ENCODE peak calls at places on chromosome 19, in eight cellular contexts. N is neuronal stem cell, O is thoracic aorta, D is A549, X is pancreas, K is astrocyte of the spinal cord, Z is HepG2, Y is fibroblast of the aortic adventitia. M is an unnamed sample.

GRCh38 chr19:51294977-51295375 is 16.5 kb upstream of the IGLON5 start:
- DNase-seq in X (no peak), D (no peak), Z (no peak), K (no peak), O (no peak), N (no peak), Y (no peak), M (no peak)

GRCh38 chr19:10419646-10420443 is 493 bp upstream of the PDE4A start:
- DNase-seq in O (no peak), K (peak; percentile 80), D (peak; percentile 90), Z (no peak), X (peak; percentile 68), N (peak; percentile 90), Y (peak; percentile 45), M (peak; percentile 70)

GRCh38 chr19:55406869-55407624 is 541 bp downstream of the UBE2S start:
- DNase-seq in K (peak; percentile 25), N (no peak), X (no peak), D (no peak), Z (no peak), O (no peak), Y (peak; percentile 33), M (no peak)

GRCh38 chr19:48878219-48879024 is 6.2 kb downstream of the PPP1R15A start:
- DNase-seq in D (peak; percentile 51), X (no peak), Z (no peak), Y (peak; percentile 97), O (peak; percentile 79), N (no peak), K (no peak), M (peak; percentile 55)

GRCh38 chr19:53511933-53512374 is 26.0 kb upstream of the ZNF331 start:
- DNase-seq in O (no peak), D (peak; percentile 69), X (peak; percentile 69), Y (peak; percentile 57), K (peak; percentile 15), N (peak; percentile 59), Z (peak; percentile 71), M (peak; percentile 24)

GRCh38 chr19:57058871-57059270 is 60.9 kb upstream of the USP29 start:
- DNase-seq in D (no peak), Z (no peak), O (no peak), K (no peak), X (no peak), Y (no peak), N (no peak), M (no peak)

GRCh38 chr19:1471514-1472107 is 7.4 kb downstream of the C19orf25 start:
- DNase-seq in K (no peak), D (no peak), O (no peak), X (peak; percentile 66), N (no peak), Z (no peak), Y (no peak), M (peak; percentile 58)

GRCh38 chr19:44626067-44626624 is 12.8 kb downstream of the IGSF23 start:
- DNase-seq in Z (peak; percentile 89), Y (peak; percentile 98), X (no peak), O (no peak), K (peak; percentile 94), D (peak; percentile 93), N (no peak), M (peak; percentile 96)

GRCh38 chr19:47699360-47699917 is 13.8 kb upstream of the EHD2 start:
- DNase-seq in X (peak; percentile 79), D (peak; percentile 73), K (no peak), O (no peak), N (peak; percentile 37), Y (peak; percentile 27), Z (peak; percentile 28), M (peak; percentile 58)

GRCh38 chr19:47486900-47487299 is 2.9 kb upstream of the KPTN start:
- DNase-seq in X (peak; percentile 51), N (no peak), D (no peak), O (no peak), Y (no peak), Z (no peak), K (no peak), M (no peak)

GRCh38 chr19:1093811-1094553 is 1.2 kb downstream of the POLR2E start:
- DNase-seq in O (no peak), Y (no peak), K (no peak), N (no peak), D (no peak), Z (peak; percentile 29), X (peak; percentile 74), M (no peak)

GRCh38 chr19:19655051-19655594 is 8.4 kb downstream of the ATP13A1 start:
- DNase-seq in D (no peak), O (no peak), Y (no peak), Z (no peak), K (no peak), N (no peak), X (peak; percentile 69), M (no peak)

GRCh38 chr19:13054605-13055212 is 47.9 kb downstream of the LYL1 start:
- DNase-seq in N (no peak), X (no peak), D (no peak), O (no peak), Y (no peak), Z (no peak), K (no peak), M (no peak)

GRCh38 chr19:45187421-45188100 is 9.0 kb downstream of the BLOC1S3 start:
- DNase-seq in Y (no peak), O (no peak), D (no peak), Z (peak; percentile 49), X (no peak), N (no peak), K (no peak), M (no peak)

GRCh38 chr19:45195764-45196163 is 17.2 kb downstream of the BLOC1S3 start:
- DNase-seq in N (no peak), D (no peak), X (no peak), Z (no peak), K (no peak), Y (no peak), O (no peak), M (no peak)

GRCh38 chr19:1154731-1155351 is 19.2 kb downstream of the SBNO2 start:
- DNase-seq in N (no peak), Y (peak; percentile 92), X (peak; percentile 82), D (peak; percentile 84), Z (peak; percentile 67), K (peak; percentile 68), O (peak; percentile 80), M (peak; percentile 88)

GRCh38 chr19:29531458-29532025 is 5.7 kb downstream of the VSTM2B start:
- DNase-seq in Z (no peak), O (no peak), X (no peak), Y (no peak), K (no peak), D (no peak), N (no peak), M (no peak)

GRCh38 chr19:43895727-43896126 is 39.4 kb downstream of the ZNF45 start:
- DNase-seq in N (no peak), Y (no peak), K (no peak), O (no peak), X (no peak), Z (no peak), D (no peak), M (no peak)

GRCh38 chr19:4295972-4296771 is 6.0 kb downstream of the TMIGD2 start:
- DNase-seq in O (no peak), Z (no peak), K (no peak), Y (no peak), N (no peak), X (no peak), D (no peak), M (peak; percentile 22)

GRCh38 chr19:5147074-5147970 is 178.4 kb downstream of the KDM4B start:
- DNase-seq in Z (no peak), N (no peak), D (no peak), Y (no peak), O (no peak), X (no peak), K (no peak), M (no peak)

GRCh38 chr19:48961051-48961649 is 4.0 kb upstream of the FTL start:
- DNase-seq in Z (peak; percentile 48), N (no peak), O (no peak), D (peak; percentile 57), Y (no peak), K (no peak), X (peak; percentile 78), M (no peak)

GRCh38 chr19:44758596-44758995 is 10.1 kb downstream of the BCL3 start:
- DNase-seq in O (no peak), X (peak; percentile 82), Y (no peak), D (peak; percentile 76), Z (no peak), N (no peak), K (no peak), M (no peak)

GRCh38 chr19:33469171-33470039 is 52.2 kb downstream of the PEPD start:
- DNase-seq in Y (no peak), D (no peak), N (no peak), X (peak; percentile 40), K (no peak), O (no peak), Z (no peak), M (no peak)

GRCh38 chr19:14433454-14434156 is 499 bp downstream of the PKN1 start:
- DNase-seq in O (no peak), Z (no peak), X (peak; percentile 82), D (no peak), K (no peak), N (no peak), Y (no peak), M (no peak)

GRCh38 chr19:14434157-14434501 is 1.0 kb downstream of the PKN1 start:
- DNase-seq in D (no peak), N (no peak), Z (no peak), Y (no peak), X (peak; percentile 78), O (no peak), K (no peak), M (no peak)

GRCh38 chr19:14437578-14438140 is 4.6 kb downstream of the PKN1 start:
- DNase-seq in Z (no peak), N (no peak), D (no peak), Y (no peak), X (no peak), O (no peak), K (no peak), M (no peak)

GRCh38 chr19:14434543-14435319 is 1.6 kb downstream of the PKN1 start:
- DNase-seq in Z (peak; percentile 72), Y (peak; percentile 86), K (peak; percentile 69), O (peak; percentile 36), X (peak; percentile 72), N (no peak), D (peak; percentile 73), M (peak; percentile 89)

GRCh38 chr19:14435320-14436050 is 2.4 kb downstream of the PKN1 start:
- DNase-seq in X (no peak), Y (no peak), K (no peak), D (no peak), N (no peak), Z (no peak), O (no peak), M (no peak)
- H3K4me3 ChIP-seq in X (no peak overlapping the region), Y (peak overlapping the region; percentile 80), K (no peak overlapping the region), D (no peak overlapping the region), N (no peak overlapping the region), Z (no peak overlapping the region), O (peak overlapping the region; percentile 95), M (peak overlapping the region; percentile 67)

GRCh38 chr19:39968789-39969188 is 2.2 kb upstream of the PSMC4 start:
- DNase-seq in K (no peak), O (no peak), N (no peak), Z (no peak), Y (no peak), X (no peak), D (no peak), M (no peak)
- H3K4me3 ChIP-seq in K (no peak overlapping the region), O (no peak overlapping the region), N (no peak overlapping the region), Z (no peak overlapping the region), Y (no peak overlapping the region), X (no peak overlapping the region), D (no peak overlapping the region), M (no peak overlapping the region)

GRCh38 chr19:17341386-17341785 is 4.0 kb downstream of the GTPBP3 start:
- DNase-seq in D (no peak), X (no peak), O (no peak), K (no peak), Y (no peak), Z (no peak), N (no peak), M (no peak)
- H3K4me3 ChIP-seq in D (no peak overlapping the region), X (no peak overlapping the region), O (no peak overlapping the region), K (no peak overlapping the region), Y (no peak overlapping the region), Z (no peak overlapping the region), N (no peak overlapping the region), M (no peak overlapping the region)

GRCh38 chr19:38093154-38093553 is 130.9 kb downstream of the DPF1 start:
- DNase-seq in X (no peak), Y (no peak), D (no peak), K (no peak), Z (no peak), O (no peak), N (no peak), M (no peak)
- H3K4me3 ChIP-seq in X (no peak overlapping the region), Y (no peak overlapping the region), D (no peak overlapping the region), K (no peak overlapping the region), Z (no peak overlapping the region), O (no peak overlapping the region), N (no peak overlapping the region), M (no peak overlapping the region)